ENCODE peak calls at places on chromosomes 13 and 19, in six cellular contexts. F is stimulated activated CD4-positive, alpha-beta T cell treated with anti-CD3 and anti-CD28 coated beads, Interleukin-12 subunit alpha, Interleukin-12 subunit beta, amount 100 ng/mL, for 4 hours; C is anterior cingulate cortex; S is activated T-cell treated with anti-CD3 and anti-CD28 coated beads for 24 hours; Y is lower lobe of right lung; L is CD8-positive, alpha-beta T cell. Z is an unnamed sample.

GRCh38 chr19:50311723-50312635 is 17.2 kb downstream of the KCNC3 start:
- DNase-seq in F (no peak), C (no peak), S (no peak), Y (no peak), L (no peak), Z (no peak)

GRCh38 chr13:44394649-44395048 is 21.0 kb downstream of the SERP2 start:
- DNase-seq in F (no peak), C (no peak), S (no peak), Y (no peak), L (no peak), Z (no peak)

GRCh38 chr19:30719189-30719990 is 347.2 kb downstream of the ZNF536 start:
- DNase-seq in F (no peak), C (peak; percentile 33), S (no peak), Y (peak; percentile 64), L (no peak), Z (no peak)

GRCh38 chr13:26558074-26558805 is 757 bp downstream of the WASF3 start:
- DNase-seq in F (no peak), C (no peak), S (no peak), Y (peak; percentile 46), L (no peak), Z (no peak)

GRCh38 chr13:43805071-43805468 is 18.3 kb upstream of the ENOX1 start:
- DNase-seq in F (no peak), C (no peak), S (peak; percentile 20), Y (no peak), L (no peak), Z (no peak)

GRCh38 chr19:38781058-38781457 is 7.7 kb upstream of the LGALS7 start:
- DNase-seq in F (no peak), C (no peak), S (no peak), Y (no peak), L (no peak), Z (no peak)

GRCh38 chr19:15779756-15780476 is 7.5 kb upstream of the OR10H5 start:
- DNase-seq in F (no peak), C (peak; percentile 85), S (no peak), Y (peak; percentile 62), L (no peak), Z (no peak)

GRCh38 chr19:43372462-43372861 is 19.0 kb downstream of the CD177 start:
- DNase-seq in F (no peak), C (no peak), S (no peak), Y (no peak), L (no peak), Z (no peak)

GRCh38 chr13:79709526-79709925 is 228.6 kb downstream of the NDFIP2 start:
- DNase-seq in F (no peak), C (no peak), S (no peak), Y (no peak), L (no peak), Z (no peak)

GRCh38 chr19:46748325-46749109 is 2.3 kb upstream of the STRN4 start:
- DNase-seq in F (peak; percentile 80), C (no peak), S (peak; percentile 62), Y (peak; percentile 78), L (peak; percentile 72), Z (peak; percentile 53)

GRCh38 chr19:51116736-51117135 is 8.0 kb upstream of the SIGLEC9 start:
- DNase-seq in F (no peak), C (no peak), S (no peak), Y (no peak), L (no peak), Z (no peak)

GRCh38 chr19:1918975-1919374 is 13.8 kb downstream of the ADAT3 start:
- DNase-seq in F (no peak), C (no peak), S (no peak), Y (no peak), L (no peak), Z (no peak)

GRCh38 chr13:98542568-98543379 is 34.1 kb downstream of the STK24 start:
- DNase-seq in F (no peak), C (no peak), S (no peak), Y (no peak), L (no peak), Z (no peak)

GRCh38 chr13:110405597-110406450 is 98.7 kb downstream of the COL4A2 start:
- DNase-seq in F (no peak), C (no peak), S (no peak), Y (no peak), L (no peak), Z (no peak)

GRCh38 chr13:40252241-40252640 is 414.2 kb downstream of the FOXO1 start:
- DNase-seq in F (no peak), C (no peak), S (no peak), Y (no peak), L (no peak), Z (no peak)

GRCh38 chr19:679418-680286 is 3.5 kb downstream of the FSTL3 start:
- DNase-seq in F (peak; percentile 39), C (peak; percentile 57), S (no peak), Y (peak; percentile 77), L (no peak), Z (no peak)

Z was measured in activated CD4-positive, CD25-positive, alpha-beta regulatory T cell treated with anti-CD3 and anti-CD28 coated beads, Interleukin-2, amount 50 U/mL, for 16 hours.